ENCODE peak calls at places on chromosomes 4 and X, in five cellular contexts. One of them, this sample, is unnamed. For H3K27me3, the result is how much of the 10 kb centered on the place peaks cover.

GRCh38 chr4:159608434-159608833 is 505.6 kb downstream of the RAPGEF2 start:
- DNase-seq in esophagus muscularis mucosa: no peak
- DNase-seq in SK-N-SH: no peak
- DNase-seq in ovary: no peak
- DNase-seq in H1: no peak
- DNase-seq in this sample: no peak

GRCh38 chrX:46278591-46278990 is 266.6 kb downstream of the ZNF674 start:
- DNase-seq in esophagus muscularis mucosa: no peak
- DNase-seq in SK-N-SH: no peak
- DNase-seq in ovary: no peak
- DNase-seq in H1: no peak
- DNase-seq in this sample: no peak

GRCh38 chrX:140733766-140734342 is 24.3 kb downstream of the LINC00632 start:
- DNase-seq in esophagus muscularis mucosa: no peak
- DNase-seq in SK-N-SH: peak
- DNase-seq in ovary: no peak
- DNase-seq in H1: no peak
- DNase-seq in this sample: no peak

GRCh38 chrX:39171686-39172085 is 370.4 kb downstream of the MID1IP1 start:
- DNase-seq in esophagus muscularis mucosa: no peak
- DNase-seq in SK-N-SH: no peak
- DNase-seq in ovary: no peak
- DNase-seq in H1: no peak
- DNase-seq in this sample: no peak

GRCh38 chr4:84378277-84378838 is 120.7 kb downstream of the NKX6-1 start:
- DNase-seq in esophagus muscularis mucosa: no peak
- DNase-seq in SK-N-SH: no peak
- DNase-seq in ovary: no peak
- DNase-seq in H1: no peak
- DNase-seq in this sample: no peak

GRCh38 chr4:113823291-113823659 is 61.7 kb upstream of the CAMK2D start:
- DNase-seq in esophagus muscularis mucosa: no peak
- DNase-seq in SK-N-SH: no peak
- DNase-seq in ovary: no peak
- DNase-seq in H1: no peak
- DNase-seq in this sample: no peak

GRCh38 chr4:93312299-93312698 is 516.3 kb upstream of the ATOH1 start:
- DNase-seq in esophagus muscularis mucosa: no peak
- DNase-seq in SK-N-SH: no peak
- DNase-seq in ovary: no peak
- DNase-seq in H1: no peak
- DNase-seq in this sample: no peak

GRCh38 chr4:101018836-101019235 is 328.5 kb downstream of the PPP3CA start:
- DNase-seq in esophagus muscularis mucosa: no peak
- DNase-seq in SK-N-SH: no peak
- DNase-seq in ovary: no peak
- DNase-seq in H1: no peak
- DNase-seq in this sample: no peak

GRCh38 chr4:124420166-124420695 is 292.3 kb downstream of the ANKRD50 start:
- DNase-seq in esophagus muscularis mucosa: no peak
- DNase-seq in SK-N-SH: no peak
- DNase-seq in ovary: no peak
- DNase-seq in H1: no peak
- DNase-seq in this sample: no peak

GRCh38 chr4:185344743-185345538 is 50.8 kb downstream of the LRP2BP start:
- DNase-seq in esophagus muscularis mucosa: no peak
- DNase-seq in SK-N-SH: no peak
- DNase-seq in ovary: no peak
- DNase-seq in H1: no peak
- DNase-seq in this sample: no peak

GRCh38 chrX:119636419-119636818 is 30.2 kb upstream of the NKRF start:
- DNase-seq in esophagus muscularis mucosa: no peak
- DNase-seq in SK-N-SH: no peak
- DNase-seq in ovary: no peak
- DNase-seq in H1: no peak
- DNase-seq in this sample: no peak

GRCh38 chr4:53365121-53365485 is 758 bp downstream of the SCFD2 start:
- DNase-seq in esophagus muscularis mucosa: no peak
- DNase-seq in SK-N-SH: peak
- DNase-seq in ovary: no peak
- DNase-seq in H1: no peak
- DNase-seq in this sample: no peak

GRCh38 chr4:4541040-4541631 is 712 bp downstream of the STX18 start:
- DNase-seq in esophagus muscularis mucosa: no peak
- DNase-seq in SK-N-SH: no peak
- DNase-seq in ovary: no peak
- DNase-seq in H1: no peak
- DNase-seq in this sample: no peak

GRCh38 chrX:68254738-68255645 is 178.3 kb downstream of the OPHN1 start:
- DNase-seq in esophagus muscularis mucosa: no peak
- DNase-seq in SK-N-SH: no peak
- DNase-seq in ovary: no peak
- DNase-seq in H1: no peak
- DNase-seq in this sample: no peak

GRCh38 chrX:68249904-68250303 is 183.4 kb downstream of the OPHN1 start:
- DNase-seq in esophagus muscularis mucosa: no peak
- DNase-seq in SK-N-SH: no peak
- DNase-seq in ovary: no peak
- DNase-seq in H1: no peak
- DNase-seq in this sample: no peak

GRCh38 chrX:68257015-68257414 is 176.3 kb downstream of the OPHN1 start:
- DNase-seq in esophagus muscularis mucosa: no peak
- DNase-seq in SK-N-SH: no peak
- DNase-seq in ovary: no peak
- DNase-seq in H1: no peak
- DNase-seq in this sample: no peak

GRCh38 chrX:68249401-68249831 is 183.9 kb downstream of the OPHN1 start:
- DNase-seq in esophagus muscularis mucosa: peak
- DNase-seq in SK-N-SH: no peak
- DNase-seq in ovary: peak
- DNase-seq in H1: no peak
- DNase-seq in this sample: peak

GRCh38 chrX:68252664-68253063 is 180.6 kb downstream of the OPHN1 start:
- DNase-seq in esophagus muscularis mucosa: no peak
- DNase-seq in SK-N-SH: no peak
- DNase-seq in ovary: no peak
- DNase-seq in H1: no peak
- DNase-seq in this sample: no peak
- TF ChIP-seq EP300 in esophagus muscularis mucosa: no peak
- TF ChIP-seq EP300 in SK-N-SH: no peak
- TF ChIP-seq EP300 in ovary: no peak
- TF ChIP-seq EP300 in H1: no peak
- TF ChIP-seq EP300 in this sample: no peak

GRCh38 chrX:132708529-132708928 is 219.7 kb upstream of the MBNL3 start:
- DNase-seq in esophagus muscularis mucosa: no peak
- DNase-seq in SK-N-SH: no peak
- DNase-seq in ovary: no peak
- DNase-seq in H1: no peak
- DNase-seq in this sample: no peak
- H3K27me3 ChIP-seq in esophagus muscularis mucosa: under half
- H3K27me3 ChIP-seq in SK-N-SH: under half
- H3K27me3 ChIP-seq in ovary: under half
- H3K27me3 ChIP-seq in H1: under half
- H3K27me3 ChIP-seq in this sample: under half

DNA sequence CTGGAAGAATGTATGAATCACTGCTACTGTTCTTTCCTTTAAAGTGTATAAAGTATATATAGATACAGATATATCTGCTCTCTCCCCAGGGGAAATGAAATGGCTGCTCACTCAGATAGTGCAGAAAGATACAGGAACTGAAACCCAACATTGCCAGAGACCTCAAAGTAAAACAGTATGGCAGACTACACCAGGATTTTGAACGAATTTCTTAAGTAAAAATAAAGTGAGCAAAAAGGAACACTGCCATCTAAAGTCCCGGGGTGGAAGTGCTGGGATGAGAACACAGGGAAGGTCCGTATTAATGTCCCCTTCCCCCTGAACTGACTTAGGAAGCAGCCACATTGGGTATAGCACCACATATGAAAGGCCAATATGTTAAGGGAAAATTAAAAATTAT is 93.4 kb downstream of the TMA16 start:
- DNase-seq in esophagus muscularis mucosa: no peak
- DNase-seq in SK-N-SH: peak
- DNase-seq in ovary: no peak
- DNase-seq in H1: peak
- DNase-seq in this sample: no peak
- TF ChIP-seq EP300 in esophagus muscularis mucosa: no peak
- TF ChIP-seq EP300 in SK-N-SH: no peak
- TF ChIP-seq EP300 in ovary: no peak
- TF ChIP-seq EP300 in H1: no peak
- TF ChIP-seq EP300 in this sample: no peak

GRCh38 chr4:173537628-173538147 is 7.7 kb upstream of the HAND2 start:
- DNase-seq in esophagus muscularis mucosa: no peak
- DNase-seq in SK-N-SH: no peak
- DNase-seq in ovary: no peak
- DNase-seq in H1: no peak
- DNase-seq in this sample: peak
- H3K27me3 ChIP-seq in esophagus muscularis mucosa: under half
- H3K27me3 ChIP-seq in SK-N-SH: under half
- H3K27me3 ChIP-seq in ovary: under half
- H3K27me3 ChIP-seq in H1: half or more
- H3K27me3 ChIP-seq in this sample: under half

DNA sequence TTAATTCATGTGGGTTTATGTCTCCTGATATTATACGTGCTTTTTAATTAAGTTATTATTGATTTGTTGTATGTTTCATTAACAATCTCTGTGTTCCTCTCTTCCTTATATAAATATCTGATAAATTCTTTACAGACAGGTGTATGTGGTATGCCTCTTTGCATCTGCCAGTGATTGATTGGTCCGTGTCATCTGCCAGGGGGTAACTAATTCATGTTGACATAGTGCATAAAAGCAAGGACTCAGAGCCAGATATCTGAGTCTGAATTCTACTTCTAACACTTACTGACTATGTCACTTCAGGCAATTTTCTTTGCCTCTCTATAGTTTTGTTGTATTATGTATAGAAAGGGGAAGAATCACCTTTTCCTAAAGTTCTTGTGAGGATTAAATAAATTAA is 5.2 kb upstream of the AMBN start:
- DNase-seq in esophagus muscularis mucosa: no peak
- DNase-seq in SK-N-SH: no peak
- DNase-seq in ovary: no peak
- DNase-seq in H1: no peak
- DNase-seq in this sample: no peak
- TF ChIP-seq EP300 in esophagus muscularis mucosa: no peak
- TF ChIP-seq EP300 in SK-N-SH: no peak
- TF ChIP-seq EP300 in ovary: no peak
- TF ChIP-seq EP300 in H1: no peak
- TF ChIP-seq EP300 in this sample: no peak